ENCODE peak calls at places on chromosomes 1 and 21, in five cellular contexts. L is GM23338, H is HCT116, T is GM12864, U is lower leg skin. A is an unnamed sample.

GRCh38 chr1:55670331-55671082 is 455.3 kb upstream of the USP24 start:
- DNase-seq in H (no peak), L (no peak), T (no peak), U (no peak), A (no peak)

GRCh38 chr1:16615253-16616252 is 2.2 kb upstream of the NBPF1 start:
- DNase-seq in U (peak), L (no peak), T (no peak), H (no peak), A (no peak)

GRCh38 chr1:213123532-213123931 is 72.5 kb downstream of the RPS6KC1 start:
- DNase-seq in U (no peak), T (no peak), H (peak), L (no peak), A (no peak)

GRCh38 chr1:2882968-2883696 is 81.6 kb upstream of the TTC34 start:
- DNase-seq in U (no peak), T (no peak), L (peak), H (no peak), A (no peak)

GRCh38 chr1:11233208-11233607 is 29.1 kb downstream of the MTOR start:
- DNase-seq in L (no peak), H (no peak), U (no peak), T (no peak), A (no peak)

GRCh38 chr1:57293214-57293613 is 130.6 kb downstream of the DAB1 start:
- DNase-seq in L (no peak), T (no peak), H (no peak), U (no peak), A (no peak)

GRCh38 chr21:34313116-34313515 is 50.7 kb upstream of the KCNE2 start:
- DNase-seq in L (no peak), U (no peak), H (no peak), T (no peak), A (no peak)

GRCh38 chr1:21622466-21623315 is 46.5 kb downstream of the RAP1GAP start:
- DNase-seq in H (no peak), U (no peak), L (peak), T (no peak), A (peak)

GRCh38 chr1:151574575-151575529 is 34.7 kb downstream of the TUFT1 start:
- DNase-seq in T (no peak), U (no peak), L (no peak), H (peak), A (no peak)

GRCh38 chr1:203057831-203058673 is 27.8 kb downstream of the MYOG start:
- DNase-seq in U (no peak), T (no peak), H (no peak), L (no peak), A (no peak)

GRCh38 chr1:12031039-12031980 is 12.0 kb downstream of the MIIP start:
- DNase-seq in H (no peak), U (no peak), L (peak), T (no peak), A (peak)

GRCh38 chr1:18953656-18954259 is 2.7 kb downstream of the IFFO2 start:
- DNase-seq in L (no peak), T (no peak), U (peak), H (no peak), A (no peak)
- TF ChIP-seq CTCF in L (no peak), T (no peak), U (no peak), H (no peak), A (no peak)

GRCh38 chr21:43950481-43950880 is 61.6 kb upstream of the TRAPPC10 start:
- DNase-seq in U (no peak), H (no peak), T (no peak), L (no peak), A (no peak)

GRCh38 chr21:43950936-43951335 is 61.2 kb upstream of the TRAPPC10 start:
- DNase-seq in U (no peak), L (no peak), T (no peak), H (no peak), A (no peak)

GRCh38 chr21:43951911-43952703 is 60.0 kb upstream of the TRAPPC10 start:
- DNase-seq in U (no peak), H (no peak), L (no peak), T (no peak), A (no peak)

GRCh38 chr21:43949499-43950208 is 62.5 kb upstream of the TRAPPC10 start:
- DNase-seq in L (no peak), H (no peak), U (no peak), T (no peak), A (no peak)

GRCh38 chr21:43948740-43949498 is 63.2 kb upstream of the TRAPPC10 start:
- DNase-seq in T (no peak), H (no peak), U (no peak), L (no peak), A (no peak)
- TF ChIP-seq CTCF in T (no peak), H (no peak), U (no peak), L (no peak), A (no peak)

GRCh38 chr1:100538935-100539835 is 1.2 kb downstream of the GPR88 start:
- DNase-seq in H (no peak), T (no peak), U (peak), L (peak), A (peak)

GRCh38 chr1:100539836-100540536 is 2.0 kb downstream of the GPR88 start:
- DNase-seq in T (no peak), L (peak), U (no peak), H (no peak), A (peak)

GRCh38 chr1:100532645-100533044 is 5.3 kb upstream of the GPR88 start:
- DNase-seq in T (no peak), L (no peak), U (no peak), H (no peak), A (no peak)

GRCh38 chr1:100535264-100535663 is 2.7 kb upstream of the GPR88 start:
- DNase-seq in L (no peak), U (no peak), T (no peak), H (no peak), A (no peak)

GRCh38 chr1:100536031-100536430 is 1.9 kb upstream of the GPR88 start:
- DNase-seq in H (no peak), U (no peak), T (peak), L (no peak), A (peak)
- TF ChIP-seq CTCF in H (no peak), U (no peak), T (no peak), L (no peak), A (no peak)

GRCh38 chr1:164440222-164440621 is 118.8 kb upstream of the PBX1 start:
- DNase-seq in L (peak), U (no peak), H (no peak), T (no peak), A (no peak)
- TF ChIP-seq CTCF in L (peak), U (no peak), H (no peak), T (peak), A (no peak)

GRCh38 chr1:190494451-190494850 is 16.8 kb upstream of the BRINP3 start:
- DNase-seq in L (no peak), H (no peak), U (no peak), T (no peak), A (no peak)

DNA sequence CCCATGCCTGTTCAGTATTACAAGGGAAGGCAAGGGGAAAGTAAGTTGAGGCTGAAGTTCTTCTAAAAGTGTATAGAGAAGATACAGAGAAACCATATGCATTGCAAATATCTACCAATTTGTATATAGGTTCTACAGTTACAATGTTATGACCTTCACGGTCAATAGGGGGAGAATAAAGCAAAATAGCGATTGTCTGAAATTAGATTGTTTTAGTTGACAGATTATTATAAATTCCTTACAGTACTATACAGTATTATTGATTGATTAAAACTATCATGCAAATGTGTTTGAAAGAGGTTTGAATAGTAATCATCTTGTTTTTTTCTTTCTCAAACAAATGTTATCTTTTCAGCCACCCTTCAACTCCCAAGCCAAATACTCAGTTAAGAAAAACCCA is 13.7 kb upstream of the BRINP3 start:
- DNase-seq in L (no peak), U (no peak), T (no peak), H (no peak), A (no peak)
- TF ChIP-seq CTCF in L (no peak), U (no peak), T (no peak), H (no peak), A (no peak)

DNA sequence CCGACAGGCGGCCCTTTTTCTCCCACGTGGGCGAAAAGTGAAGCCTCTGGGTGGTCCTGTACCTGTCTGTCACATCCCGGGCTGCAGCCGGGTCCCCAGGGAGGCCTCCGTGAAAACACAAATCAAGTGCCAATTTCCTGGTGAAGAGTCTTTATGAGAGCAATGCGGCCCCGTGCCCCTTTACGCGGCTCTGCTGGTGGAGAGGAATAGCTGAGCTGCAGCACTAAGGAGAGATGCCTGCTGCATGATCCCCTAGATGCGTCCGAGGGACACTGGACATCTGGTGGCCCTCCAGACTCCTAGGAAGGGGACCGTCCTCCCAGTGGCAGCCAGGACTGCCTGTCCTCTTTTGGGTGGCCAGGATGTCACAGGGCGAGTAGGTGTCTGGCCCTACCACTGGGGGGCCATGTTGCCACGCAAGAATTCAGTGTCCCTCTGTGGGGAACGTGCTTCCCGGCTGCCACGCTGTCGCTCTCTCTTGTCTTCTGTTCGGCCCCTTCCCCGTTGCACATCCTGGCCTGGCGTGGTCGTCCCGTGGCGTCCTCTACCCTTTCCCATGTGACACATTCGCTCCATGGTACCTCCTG is 38.7 kb downstream of the COL18A1 start:
- DNase-seq in U (no peak), H (no peak), L (no peak), T (no peak), A (no peak)
- TF ChIP-seq CTCF in U (no peak), H (no peak), L (peak), T (peak), A (peak)

GRCh38 chr1:54499097-54500029 is 48.7 kb upstream of the ACOT11 start:
- DNase-seq in L (peak), U (no peak), H (no peak), T (no peak), A (no peak)
- TF ChIP-seq CTCF in L (peak), U (no peak), H (no peak), T (peak), A (peak)

GRCh38 chr1:95916616-95917015 is 682.6 kb downstream of the RWDD3 start:
- DNase-seq in U (no peak), T (no peak), H (no peak), L (peak), A (no peak)
- TF ChIP-seq CTCF in U (no peak), T (no peak), H (no peak), L (peak), A (no peak)

GRCh38 chr1:206658264-206658980 is 23.1 kb downstream of the DYRK3 start:
- DNase-seq in T (no peak), H (peak), L (peak), U (no peak), A (peak)
- TF ChIP-seq CTCF in T (peak), H (peak), L (peak), U (no peak), A (peak)

DNA sequence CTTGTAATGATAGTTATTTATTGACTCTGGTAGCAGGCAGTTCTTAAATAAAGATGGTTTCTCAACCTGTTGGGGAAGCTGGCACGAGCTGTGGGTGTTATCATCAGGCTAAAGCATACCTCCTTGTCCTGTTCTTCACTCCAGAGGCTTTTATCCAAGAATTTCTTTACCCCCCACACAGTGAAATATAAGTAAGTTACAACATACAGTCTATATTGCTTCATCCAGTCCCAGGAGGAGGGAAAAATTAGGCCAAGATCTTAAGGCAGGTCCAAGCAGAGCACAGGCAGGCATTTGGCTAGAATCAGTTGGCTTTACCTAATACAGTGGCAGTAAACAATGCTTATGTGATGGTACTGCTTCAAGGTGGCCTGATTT is 6.3 kb downstream of the TMEM81 start:
- DNase-seq in H (no peak), T (no peak), L (no peak), U (peak), A (no peak)
- TF ChIP-seq CTCF in H (no peak), T (no peak), L (no peak), U (no peak), A (no peak)

A was measured in GM10248.